ENCODE peak calls at places on chromosomes 16 and 17, in six cellular contexts. N is ovary, I is breast epithelium, J is esophagus squamous epithelium, M is Peyer's patch, P is A549. E is an unnamed sample. For H3K4me1, the result is how much of the 10 kb centered on the place peaks cover.

GRCh38 chr17:1390422-1391367 is 9.3 kb downstream of the YWHAE start:
- DNase-seq in N (no peak), I (no peak), J (no peak), M (no peak), P (no peak), E (no peak)

GRCh38 chr17:7839890-7840260 is 5.9 kb downstream of the KDM6B start:
- DNase-seq in N (peak), I (no peak), J (no peak), M (no peak), P (peak), E (no peak)

GRCh38 chr16:66427036-66427446 is at the start of gene BEAN1:
- DNase-seq in N (no peak), I (no peak), J (no peak), M (no peak), P (peak), E (no peak)

GRCh38 chr17:66493283-66494019 is 191.0 kb downstream of the PRKCA start:
- DNase-seq in N (no peak), I (no peak), J (no peak), M (no peak), P (peak), E (no peak)

GRCh38 chr17:4086041-4086483 is 56.8 kb downstream of the ZZEF1 start:
- DNase-seq in N (no peak), I (no peak), J (no peak), M (no peak), P (no peak), E (no peak)

GRCh38 chr17:45640141-45640850 is 143.8 kb upstream of the CRHR1 start:
- DNase-seq in N (peak), I (peak), J (no peak), M (peak), P (peak), E (peak)

GRCh38 chr17:77881545-77881944 is 77.0 kb upstream of the TNRC6C start:
- DNase-seq in N (peak), I (no peak), J (peak), M (peak), P (no peak), E (peak)

GRCh38 chr17:4833941-4834501 is 881 bp downstream of the MINK1 start:
- DNase-seq in N (peak), I (no peak), J (no peak), M (peak), P (no peak), E (no peak)

GRCh38 chr17:12062249-12062648 is 41.6 kb downstream of the MAP2K4 start:
- DNase-seq in N (no peak), I (no peak), J (no peak), M (no peak), P (no peak), E (no peak)

GRCh38 chr17:80030730-80031410 is 4.8 kb downstream of the TBC1D16 start:
- DNase-seq in N (no peak), I (peak), J (no peak), M (peak), P (no peak), E (peak)

GRCh38 chr17:79981090-79981489 is 54.6 kb downstream of the TBC1D16 start:
- DNase-seq in N (no peak), I (peak), J (no peak), M (peak), P (no peak), E (no peak)

GRCh38 chr17:50845260-50846147 is 10.1 kb downstream of the WFIKKN2 start:
- DNase-seq in N (no peak), I (no peak), J (no peak), M (no peak), P (no peak), E (no peak)

DNA sequence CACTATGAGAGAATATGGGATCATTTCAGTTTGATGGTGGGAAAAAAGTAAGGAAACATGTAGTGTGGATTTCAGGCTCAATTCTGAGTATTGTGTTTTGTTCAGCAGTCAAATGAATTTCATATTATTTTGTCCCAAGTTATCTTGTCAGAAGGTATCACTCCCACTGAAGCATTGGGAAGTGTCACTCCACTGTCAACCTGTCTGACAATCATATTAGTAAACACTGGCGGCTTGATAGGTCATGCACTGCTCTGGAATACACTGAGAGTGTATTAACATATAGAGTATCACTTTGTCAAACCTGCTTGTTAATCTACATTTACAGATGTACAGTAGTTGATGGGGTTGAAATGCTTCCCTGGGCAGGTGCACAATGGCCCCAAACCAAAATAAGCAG is 203.6 kb downstream of the HS3ST3A1 start:
- DNase-seq in N (no peak), I (no peak), J (no peak), M (no peak), P (no peak), E (no peak)
- TF ChIP-seq POLR2A in N (no peak), I (no peak), J (no peak), M (no peak), P (no peak), E (no peak)

DNA sequence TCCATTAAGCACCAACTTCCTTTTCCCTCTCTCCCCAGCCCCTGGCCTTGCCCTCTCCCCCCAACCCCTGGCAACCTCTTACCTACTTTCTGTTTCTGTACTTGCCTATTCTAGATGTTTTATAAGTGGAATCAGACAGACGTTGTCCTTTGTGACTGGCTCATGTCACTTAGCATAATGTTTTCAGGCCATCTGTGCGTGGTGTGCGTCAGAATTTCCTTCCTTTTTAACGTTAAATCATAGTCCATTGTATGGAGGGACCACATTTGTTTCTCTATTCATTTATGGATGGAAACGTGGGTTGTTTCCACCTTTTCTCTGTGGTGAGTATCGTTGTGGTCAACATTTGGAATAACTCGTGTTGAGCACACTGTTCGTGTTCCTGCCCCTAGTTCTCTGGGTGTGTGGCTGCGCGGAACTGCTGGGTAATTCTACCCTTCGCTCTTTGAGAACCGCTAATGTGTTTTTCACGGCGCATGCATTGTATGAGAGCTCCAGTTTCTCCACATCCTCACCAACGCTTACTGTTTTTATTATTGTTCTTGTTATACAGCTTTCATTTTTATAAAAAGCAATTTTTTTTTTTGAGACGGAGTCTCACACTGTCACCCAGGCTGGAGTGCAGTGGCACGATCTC is 26.3 kb downstream of the ACTG1 start:
- DNase-seq in N (no peak), I (no peak), J (no peak), M (no peak), P (no peak), E (no peak)
- TF ChIP-seq CTCF in N (no peak), I (no peak), J (no peak), M (no peak), P (no peak), E (no peak)

DNA sequence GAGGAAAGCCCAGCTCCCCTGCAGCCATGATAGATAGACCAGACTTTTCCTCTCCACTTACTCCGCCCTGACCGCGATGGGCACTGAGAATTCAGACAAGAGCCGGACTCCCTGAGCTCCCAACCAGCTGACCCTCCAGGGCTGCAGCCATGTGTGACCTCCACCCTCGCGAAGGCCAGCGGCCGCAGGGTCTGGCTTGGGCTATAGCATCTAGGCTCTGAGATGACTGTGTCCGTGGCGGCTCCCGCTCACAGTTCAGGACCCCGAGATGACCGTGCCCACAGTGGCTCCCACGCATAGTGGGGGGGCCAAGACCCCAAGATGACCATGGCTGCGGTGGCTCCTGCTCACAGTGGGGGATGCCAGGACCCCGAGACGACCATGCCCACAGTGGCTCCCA is 18.0 kb downstream of the ZFPM1 start:
- DNase-seq in N (no peak), I (no peak), J (no peak), M (no peak), P (no peak), E (no peak)
- H3K4me1 ChIP-seq in N (under half), I (under half), J (under half), M (under half), P (under half), E (under half)

GRCh38 chr16:2981899-2982250 is 1.6 kb upstream of the PKMYT1 start:
- DNase-seq in N (no peak), I (no peak), J (no peak), M (no peak), P (no peak), E (no peak)

GRCh38 chr16:2985893-2986355 is 5.7 kb upstream of the PKMYT1 start:
- DNase-seq in N (no peak), I (no peak), J (no peak), M (no peak), P (no peak), E (no peak)

GRCh38 chr16:2982402-2982801 is 2.2 kb upstream of the PKMYT1 start:
- DNase-seq in N (no peak), I (no peak), J (no peak), M (no peak), P (no peak), E (no peak)

GRCh38 chr16:2985457-2985856 is 5.2 kb upstream of the PKMYT1 start:
- DNase-seq in N (no peak), I (no peak), J (no peak), M (no peak), P (no peak), E (no peak)

GRCh38 chr16:2983706-2984136 is 3.5 kb upstream of the PKMYT1 start:
- DNase-seq in N (peak), I (peak), J (no peak), M (peak), P (peak), E (peak)
- TF ChIP-seq POLR2A in N (no peak), I (no peak), J (no peak), M (no peak), P (peak), E (no peak)

DNA sequence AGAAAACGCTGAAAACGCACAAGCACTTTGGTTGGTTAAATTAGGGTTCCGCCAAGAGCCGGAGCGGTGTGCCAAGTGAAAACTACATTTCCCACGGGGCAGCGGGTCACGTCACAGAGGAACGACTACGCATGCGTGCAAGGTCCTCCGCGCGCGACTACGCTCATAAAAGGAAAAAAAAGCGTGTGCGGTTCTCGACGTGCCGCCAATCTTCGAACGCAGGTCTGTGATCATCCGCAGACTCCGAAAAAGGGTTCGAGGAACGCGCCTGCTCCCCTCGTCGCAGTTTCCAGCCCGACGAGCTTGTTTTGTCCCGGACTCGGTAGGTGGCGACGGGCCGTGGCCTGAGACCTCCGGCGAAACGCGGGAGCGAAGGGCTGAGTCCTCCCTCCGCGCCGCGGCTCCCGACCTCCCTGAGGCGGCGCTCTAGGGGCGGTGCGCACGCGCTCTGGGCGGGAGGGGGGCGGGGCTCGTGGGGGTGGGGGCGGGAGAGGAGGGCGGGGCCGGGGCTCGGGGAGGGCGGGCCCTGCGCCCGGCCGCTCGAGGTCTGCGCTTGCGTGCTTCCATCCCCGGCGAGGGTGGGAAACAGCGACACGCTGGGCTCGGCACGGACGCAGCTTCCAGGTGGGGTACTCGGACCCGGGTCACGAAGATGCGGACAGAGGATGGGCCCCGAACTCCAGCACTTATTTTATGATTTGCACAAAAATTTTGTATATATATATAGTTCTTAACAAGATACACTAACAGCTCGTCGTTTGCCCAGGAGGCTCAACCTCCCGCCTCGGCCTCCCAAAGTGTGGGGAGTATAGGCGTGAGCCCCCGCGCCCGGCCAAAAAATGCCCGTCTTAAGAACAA is at the start of gene SGF29:
- DNase-seq in N (peak), I (peak), J (peak), M (peak), P (peak), E (peak)
- TF ChIP-seq CTCF in N (peak), I (peak), J (peak), M (peak), P (peak), E (peak)

GRCh38 chr16:48829911-48830310 is 219.9 kb upstream of the N4BP1 start:
- DNase-seq in N (no peak), I (no peak), J (no peak), M (no peak), P (no peak), E (no peak)
- H3K4me1 ChIP-seq in N (under half), I (under half), J (under half), M (under half), P (under half), E (under half)

GRCh38 chr16:30805370-30806169 is 18.6 kb upstream of the ZNF629 start:
- DNase-seq in N (peak), I (peak), J (no peak), M (peak), P (peak), E (peak)
- TF ChIP-seq POLR2A in N (peak), I (peak), J (peak), M (peak), P (peak), E (peak)

GRCh38 chr17:57132663-57133062 is 47.6 kb downstream of the AKAP1 start:
- DNase-seq in N (no peak), I (no peak), J (no peak), M (no peak), P (no peak), E (no peak)

GRCh38 chr17:57135026-57135747 is 50.1 kb downstream of the AKAP1 start:
- DNase-seq in N (no peak), I (no peak), J (no peak), M (no peak), P (no peak), E (no peak)

GRCh38 chr17:57135748-57136342 is 50.8 kb downstream of the AKAP1 start:
- DNase-seq in N (no peak), I (no peak), J (no peak), M (no peak), P (no peak), E (no peak)

GRCh38 chr17:57125866-57126265 is 40.8 kb downstream of the AKAP1 start:
- DNase-seq in N (no peak), I (no peak), J (no peak), M (no peak), P (no peak), E (no peak)

DNA sequence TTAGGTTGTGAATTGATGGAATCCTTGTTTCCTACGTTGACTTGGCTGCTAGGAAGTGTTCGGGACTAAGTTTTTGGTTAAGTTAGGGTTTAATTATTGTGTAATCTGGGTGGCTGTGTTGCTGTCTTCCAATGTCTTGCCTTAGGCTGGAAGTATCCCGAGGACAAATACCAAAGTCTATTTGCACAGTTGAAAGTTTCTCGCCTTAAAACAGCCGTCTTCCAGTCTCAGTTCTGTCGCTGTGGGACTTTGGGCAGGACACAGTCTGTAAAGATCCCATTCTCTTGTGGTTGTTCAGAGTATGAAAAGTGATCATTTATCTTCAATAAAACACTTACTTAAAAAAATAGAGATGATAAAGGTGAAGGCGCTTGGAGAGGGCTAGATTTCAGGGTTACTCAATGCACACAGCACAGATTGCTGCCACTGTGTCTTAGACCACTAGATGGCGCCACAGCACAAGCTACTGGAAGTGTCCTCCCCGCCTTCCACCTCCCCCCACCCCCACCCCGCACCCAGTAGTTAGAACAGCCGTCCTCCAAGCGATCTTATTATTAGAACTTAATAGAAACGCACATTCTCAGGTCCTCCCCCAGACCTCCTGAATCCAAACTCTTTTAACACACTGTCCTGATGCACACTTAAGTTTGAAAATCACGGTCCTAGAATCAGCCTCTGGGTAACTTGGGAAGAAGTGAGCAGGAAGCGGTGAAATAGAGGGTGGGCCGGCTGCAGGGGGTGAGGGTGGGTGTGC is 45.8 kb downstream of the AKAP1 start:
- DNase-seq in N (peak), I (peak), J (peak), M (peak), P (peak), E (peak)
- TF ChIP-seq CTCF in N (peak), I (peak), J (peak), M (peak), P (peak), E (peak)

GRCh38 chr16:58026139-58026704 is 668 bp downstream of the MMP15 start:
- DNase-seq in N (peak), I (no peak), J (no peak), M (peak), P (peak), E (peak)
- H3K4me1 ChIP-seq in N (under half), I (under half), J (under half), M (half or more), P (under half), E (under half)

GRCh38 chr17:57993471-57994365 is 5.7 kb upstream of the VEZF1 start:
- DNase-seq in N (no peak), I (no peak), J (no peak), M (no peak), P (no peak), E (no peak)
- TF ChIP-seq POLR2A in N (no peak), I (no peak), J (no peak), M (no peak), P (no peak), E (no peak)

E was measured in prostate gland.